ENCODE peak calls at places on chromosomes 7 and 10, in ten cellular contexts. F, Y, E, I, L, K, B, D, S and O are unnamed samples.

GRCh38 chr10:122263971-122264370 is 7.1 kb upstream of the BTBD16 start:
- DNase-seq in D (no peak), B (peak; percentile 88), E (no peak), K (no peak), I (no peak), Y (no peak), F (no peak), S (no peak), L (no peak), O (no peak)

GRCh38 chr10:11424456-11425287 is 186.8 kb downstream of the USP6NL start:
- DNase-seq in B (peak; percentile 36), K (peak; percentile 77), L (peak; percentile 56), E (no peak), I (peak; percentile 60), F (peak; percentile 67), D (no peak), S (peak; percentile 56), Y (no peak), O (no peak)

GRCh38 chr7:101950450-101951119 is 133.2 kb downstream of the CUX1 start:
- DNase-seq in B (peak; percentile 78), K (no peak), S (no peak), F (peak; percentile 84), E (no peak), D (no peak), I (no peak), Y (no peak), L (peak; percentile 62), O (no peak)

GRCh38 chr10:116688241-116688711 is 54.1 kb downstream of the HSPA12A start:
- DNase-seq in K (peak; percentile 57), E (no peak), B (peak; percentile 80), L (no peak), I (no peak), F (peak; percentile 88), D (no peak), S (no peak), Y (no peak), O (no peak)

GRCh38 chr10:90674927-90675326 is 182.9 kb downstream of the HTR7 start:
- DNase-seq in K (no peak), E (no peak), S (no peak), B (peak; percentile 86), L (no peak), D (no peak), F (peak; percentile 3), I (no peak), Y (no peak), O (no peak)

GRCh38 chr10:91820144-91820543 is 21.9 kb downstream of the TNKS2 start:
- DNase-seq in I (no peak), E (no peak), Y (no peak), L (no peak), S (no peak), K (no peak), F (peak; percentile 80), D (no peak), B (peak; percentile 54), O (no peak)

GRCh38 chr7:105876964-105877601 is 684 bp upstream of the ATXN7L1 start:
- DNase-seq in L (peak; percentile 52), S (peak; percentile 66), K (peak; percentile 44), F (peak; percentile 75), Y (peak; percentile 82), I (peak; percentile 53), D (peak; percentile 65), B (peak; percentile 34), E (no peak), O (peak; percentile 34)

GRCh38 chr10:53646525-53646924 is 873.9 kb upstream of the MBL2 start:
- DNase-seq in I (no peak), F (no peak), B (no peak), D (no peak), L (no peak), K (no peak), S (no peak), Y (no peak), E (no peak), O (no peak)

DNA sequence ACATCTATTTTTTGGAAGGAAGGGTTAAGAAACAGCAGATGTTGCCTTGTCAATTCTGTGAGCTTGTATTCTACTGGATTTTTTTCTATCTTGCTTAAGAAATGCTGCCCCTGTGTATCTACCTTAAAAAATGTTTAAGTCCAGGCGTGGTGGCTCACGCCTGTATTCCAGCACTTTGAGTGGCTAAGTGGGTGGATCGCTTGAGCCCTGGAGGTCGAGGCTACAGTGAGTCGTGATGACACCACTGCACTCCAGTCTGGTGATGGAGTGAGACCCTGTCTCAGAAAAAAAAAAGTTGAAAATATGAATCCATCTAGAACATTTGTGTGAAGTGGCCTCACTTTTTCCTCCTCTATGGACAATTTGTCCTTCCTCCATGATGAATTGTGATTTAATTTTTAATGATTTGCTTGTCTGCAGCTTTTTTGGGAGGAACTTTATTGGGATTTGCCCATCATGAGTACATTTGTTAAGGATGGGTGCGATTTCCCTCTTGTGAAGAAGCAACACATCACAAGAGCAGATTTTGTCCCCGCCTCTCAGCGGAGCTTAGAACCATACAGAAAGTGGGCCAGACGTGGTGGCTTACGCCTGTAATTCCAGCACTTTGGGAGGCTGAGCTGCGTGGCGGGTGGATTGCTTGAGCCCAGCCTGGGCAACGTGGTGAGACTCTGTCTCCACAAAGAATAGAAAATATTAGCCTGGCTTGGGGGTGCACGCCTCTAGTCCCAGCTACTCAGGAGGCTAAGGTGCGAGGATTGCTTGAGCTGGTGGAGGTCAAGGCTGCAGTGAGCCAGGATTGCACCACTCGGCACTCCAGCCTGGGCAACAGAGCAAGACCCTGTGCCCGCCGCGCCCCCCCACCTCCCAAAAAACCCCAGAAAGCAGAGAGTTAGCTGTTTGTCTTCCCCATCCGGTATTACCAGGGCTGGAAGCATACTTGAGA is 57.7 kb downstream of the DNAJB6 start:
- DNase-seq in B (peak; percentile 78), I (no peak), S (no peak), Y (no peak), D (no peak), K (no peak), E (no peak), L (no peak), F (no peak), O (no peak)
- H3K4me1 ChIP-seq in B (peaks cover 16% of the 10 kb centered on the region), I (peaks cover 12% of the 10 kb centered on the region), S (peaks cover 9% of the 10 kb centered on the region), Y (peaks cover 58% of the 10 kb centered on the region), D (peaks cover 80% of the 10 kb centered on the region), K (peaks cover 41% of the 10 kb centered on the region), E (peaks cover 18% of the 10 kb centered on the region), L (peaks cover 2% of the 10 kb centered on the region), F (no peaks in the 10 kb centered on the region), O (peaks cover 11% of the 10 kb centered on the region)

GRCh38 chr7:83691095-83691494 is 42.2 kb upstream of the SEMA3E start:
- DNase-seq in E (no peak), K (no peak), F (peak; percentile 56), I (no peak), D (no peak), Y (no peak), S (no peak), B (no peak), L (no peak), O (no peak)

GRCh38 chr7:83684928-83685327 is 36.0 kb upstream of the SEMA3E start:
- DNase-seq in F (peak; percentile 99), I (no peak), B (no peak), S (no peak), L (no peak), E (no peak), K (no peak), D (no peak), Y (no peak), O (no peak)

GRCh38 chr7:83695126-83695960 is 46.4 kb upstream of the SEMA3E start:
- DNase-seq in D (no peak), E (no peak), L (no peak), B (no peak), K (no peak), Y (no peak), I (no peak), F (no peak), S (no peak), O (no peak)

GRCh38 chr7:83693281-83693680 is 44.3 kb upstream of the SEMA3E start:
- DNase-seq in S (no peak), F (no peak), K (no peak), E (no peak), Y (no peak), D (no peak), B (no peak), I (no peak), L (no peak), O (no peak)

DNA sequence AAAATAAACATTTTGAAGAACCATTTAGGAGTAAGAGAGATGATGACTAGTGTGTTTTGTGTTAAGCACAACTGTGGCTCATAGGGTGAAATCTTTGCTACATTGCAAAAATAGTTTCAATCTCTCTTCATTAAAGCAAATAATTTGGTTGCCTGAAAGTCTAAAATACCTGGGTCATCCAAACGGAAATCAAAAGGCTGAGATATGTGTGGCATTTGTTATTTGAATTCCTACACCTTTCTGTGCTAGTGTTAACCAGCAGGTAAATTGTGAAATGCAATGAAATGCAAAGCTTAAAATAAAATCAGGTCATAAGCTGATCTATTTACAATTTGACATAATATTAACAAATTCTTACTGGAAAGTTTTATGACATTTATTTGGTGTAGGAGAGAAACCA is 40.9 kb upstream of the SEMA3E start:
- DNase-seq in K (no peak), I (no peak), Y (no peak), D (no peak), L (no peak), E (no peak), F (no peak), B (no peak), S (no peak), O (no peak)
- H3K4me1 ChIP-seq in K (no peaks in the 10 kb centered on the region), I (no peaks in the 10 kb centered on the region), Y (no peaks in the 10 kb centered on the region), D (no peaks in the 10 kb centered on the region), L (no peaks in the 10 kb centered on the region), E (no peaks in the 10 kb centered on the region), F (peaks cover 6% of the 10 kb centered on the region), B (no peaks in the 10 kb centered on the region), S (no peaks in the 10 kb centered on the region), O (no peaks in the 10 kb centered on the region)

GRCh38 chr10:79342811-79343541 is 4.3 kb upstream of the PPIF start:
- DNase-seq in Y (no peak), D (no peak), E (no peak), I (peak; percentile 65), F (no peak), L (no peak), B (peak; percentile 29), K (no peak), S (no peak), O (no peak)
- H3K4me1 ChIP-seq in Y (peaks cover 27% of the 10 kb centered on the region), D (peaks cover 10% of the 10 kb centered on the region), E (peaks cover 16% of the 10 kb centered on the region), I (peaks cover 72% of the 10 kb centered on the region), F (no peaks in the 10 kb centered on the region), L (peaks cover under 1% of the 10 kb centered on the region), B (peaks cover 2% of the 10 kb centered on the region), K (peaks cover 18% of the 10 kb centered on the region), S (peaks cover 6% of the 10 kb centered on the region), O (peaks cover 8% of the 10 kb centered on the region)

GRCh38 chr10:47176903-47177860 is 122.8 kb upstream of the GDF10 start:
- DNase-seq in D (no peak), E (no peak), I (no peak), K (no peak), B (peak; percentile 79), S (no peak), F (no peak), L (no peak), Y (no peak), O (no peak)

GRCh38 chr10:47176206-47176902 is 123.6 kb upstream of the GDF10 start:
- DNase-seq in I (no peak), L (no peak), E (no peak), K (no peak), D (no peak), Y (peak; percentile 71), F (no peak), B (no peak), S (no peak), O (no peak)

GRCh38 chr10:47178537-47179290 is 121.3 kb upstream of the GDF10 start:
- DNase-seq in S (no peak), E (no peak), I (no peak), K (no peak), L (no peak), D (no peak), B (no peak), F (no peak), Y (no peak), O (no peak)

GRCh38 chr10:47181057-47181849 is 118.7 kb upstream of the GDF10 start:
- DNase-seq in S (no peak), K (no peak), Y (peak; percentile 71), D (no peak), F (no peak), I (no peak), L (no peak), B (no peak), E (no peak), O (no peak)

DNA sequence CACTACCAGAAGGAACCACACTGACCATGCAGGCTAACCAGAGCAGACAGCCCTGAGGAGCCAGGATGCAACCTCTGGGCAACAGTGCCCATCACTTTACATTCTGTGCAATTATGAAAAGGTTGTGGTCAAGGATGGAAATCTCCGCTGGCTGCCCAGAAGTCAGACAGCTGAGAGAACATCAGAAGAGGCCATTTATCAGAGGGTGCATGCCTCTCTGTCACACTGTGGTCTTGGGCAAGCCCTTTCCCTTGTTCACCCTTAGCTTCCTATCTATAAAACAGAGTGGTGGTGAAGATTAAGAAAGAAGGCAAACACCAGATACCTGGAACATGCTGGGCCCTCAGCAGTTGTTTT is 120.7 kb upstream of the GDF10 start:
- DNase-seq in F (no peak), Y (no peak), K (no peak), B (no peak), S (no peak), E (no peak), L (no peak), I (no peak), D (no peak), O (no peak)
- H3K4me1 ChIP-seq in F (peaks cover 2% of the 10 kb centered on the region), Y (no peaks in the 10 kb centered on the region), K (no peaks in the 10 kb centered on the region), B (peaks cover 9% of the 10 kb centered on the region), S (no peaks in the 10 kb centered on the region), E (no peaks in the 10 kb centered on the region), L (no peaks in the 10 kb centered on the region), I (peaks cover 18% of the 10 kb centered on the region), D (no peaks in the 10 kb centered on the region), O (no peaks in the 10 kb centered on the region)